ENCODE peak calls at places on chromosomes 7 and 10, in eight cellular contexts. O is ovary, T is HCT116, J is lower leg skin, K is astrocyte, Q is GM23338, R is H1, C is astrocyte of the spinal cord. I is an unnamed sample.

GRCh38 chr10:92691591-92692084 is 1.9 kb downstream of the HHEX start:
- DNase-seq in O (no peak), T (no peak), J (peak), K (no peak), Q (peak), R (no peak), C (no peak), I (no peak)

GRCh38 chr7:86600506-86601290 is 43.0 kb upstream of the GRM3 start:
- DNase-seq in O (no peak), T (no peak), J (no peak), K (no peak), Q (peak), R (no peak), C (no peak), I (no peak)

GRCh38 chr7:105126436-105126975 is 112.5 kb downstream of the KMT2E start:
- DNase-seq in O (no peak), T (no peak), J (no peak), K (peak), Q (no peak), R (no peak), C (no peak), I (no peak)

GRCh38 chr7:139224219-139224618 is 6.8 kb upstream of the UBN2 start:
- DNase-seq in O (no peak), T (no peak), J (no peak), K (no peak), Q (no peak), R (no peak), C (no peak), I (no peak)

GRCh38 chr7:54757711-54758110 is 1.3 kb downstream of the SEC61G start:
- DNase-seq in O (no peak), T (no peak), J (no peak), K (no peak), Q (no peak), R (no peak), C (no peak), I (no peak)

GRCh38 chr7:122975341-122975740 is 20.2 kb downstream of the TAS2R16 start:
- DNase-seq in O (no peak), T (peak), J (no peak), K (peak), Q (no peak), R (no peak), C (peak), I (peak)

GRCh38 chr7:20441346-20441745 is 110.6 kb downstream of the ITGB8 start:
- DNase-seq in O (no peak), T (no peak), J (no peak), K (no peak), Q (no peak), R (no peak), C (no peak), I (no peak)

GRCh38 chr7:194996-195829 is 2.8 kb downstream of the FAM20C start:
- DNase-seq in O (no peak), T (no peak), J (no peak), K (peak), Q (no peak), R (no peak), C (no peak), I (no peak)

GRCh38 chr10:17123062-17123661 is 6.4 kb downstream of the CUBN start:
- DNase-seq in O (no peak), T (no peak), J (no peak), K (peak), Q (no peak), R (no peak), C (peak), I (peak)

DNA sequence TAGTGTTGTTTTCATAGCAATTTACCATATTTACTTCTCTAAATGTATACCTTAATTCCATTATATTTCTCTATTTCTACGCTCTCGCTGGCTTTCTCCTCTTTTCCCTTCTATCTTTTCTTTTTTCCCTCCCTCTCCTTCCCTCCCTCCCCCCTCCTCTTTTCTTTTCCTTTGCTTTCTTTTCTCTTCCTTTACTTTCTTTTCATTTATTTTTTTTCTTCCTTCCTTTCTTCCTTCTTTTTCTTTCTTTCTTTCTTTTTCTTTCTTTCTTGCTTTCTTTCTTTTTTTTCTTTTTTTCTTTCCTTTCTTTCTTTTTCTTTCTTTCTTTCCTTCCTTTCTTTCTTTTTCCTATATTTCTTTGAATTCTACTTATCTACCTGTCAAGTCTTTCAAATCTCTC is 533.0 kb upstream of the POT1 start:
- DNase-seq in O (no peak), T (no peak), J (no peak), K (no peak), Q (no peak), R (no peak), C (no peak), I (no peak)
- TF ChIP-seq CTCF in O (no peak), T (no peak), J (no peak), K (no peak), Q (no peak), R (no peak), C (no peak), I (no peak)

GRCh38 chr10:100537475-100537874 is 1.7 kb downstream of the HIF1AN start:
- DNase-seq in O (no peak), T (no peak), J (peak), K (no peak), Q (no peak), R (no peak), C (no peak), I (no peak)
- H3K4me3 ChIP-seq in O (no peak), T (no peak), J (no peak), K (no peak), Q (no peak), R (no peak), C (no peak), I (no peak)

DNA sequence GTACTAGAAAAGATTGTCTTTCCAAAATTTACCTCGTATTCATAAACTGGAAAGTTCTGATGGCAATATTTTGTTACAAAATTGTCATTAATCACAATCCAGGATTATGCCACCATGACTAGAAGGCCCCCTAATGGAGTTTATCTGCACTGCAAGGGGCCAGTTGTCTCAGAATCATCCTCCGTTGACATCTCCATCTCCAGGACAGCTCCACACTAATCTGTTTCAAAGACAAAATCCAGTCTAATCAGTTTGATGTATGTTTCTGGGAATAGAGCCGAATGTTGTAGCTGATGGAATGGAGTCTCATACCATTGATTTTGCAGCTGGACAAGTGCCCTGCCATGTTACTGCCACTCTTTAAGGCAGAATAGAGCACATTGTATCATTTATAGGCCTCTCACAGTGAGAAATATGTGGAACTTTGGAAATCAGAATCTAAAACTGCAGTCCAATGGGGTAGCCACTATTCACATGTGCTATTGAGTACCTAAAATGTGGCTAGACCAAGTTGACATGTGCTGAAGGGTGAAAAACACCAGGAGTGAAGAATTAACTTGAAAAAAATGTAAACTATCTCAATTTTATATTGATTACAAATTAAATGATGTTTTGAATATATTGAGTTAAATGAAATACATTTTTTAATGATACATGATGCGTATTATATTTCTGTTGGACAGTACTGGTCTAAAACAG is 38.3 kb upstream of the TOMM7 start:
- DNase-seq in O (no peak), T (no peak), J (no peak), K (no peak), Q (peak), R (no peak), C (no peak), I (no peak)
- TF ChIP-seq CTCF in O (no peak), T (peak), J (no peak), K (peak), Q (peak), R (peak), C (no peak), I (no peak)

GRCh38 chr10:22849077-22849810 is 78.6 kb upstream of the ARMC3 start:
- DNase-seq in O (peak), T (no peak), J (peak), K (peak), Q (no peak), R (no peak), C (peak), I (peak)
- H3K4me3 ChIP-seq in O (no peak), T (no peak), J (no peak), K (no peak), Q (no peak), R (no peak), C (no peak), I (no peak)

DNA sequence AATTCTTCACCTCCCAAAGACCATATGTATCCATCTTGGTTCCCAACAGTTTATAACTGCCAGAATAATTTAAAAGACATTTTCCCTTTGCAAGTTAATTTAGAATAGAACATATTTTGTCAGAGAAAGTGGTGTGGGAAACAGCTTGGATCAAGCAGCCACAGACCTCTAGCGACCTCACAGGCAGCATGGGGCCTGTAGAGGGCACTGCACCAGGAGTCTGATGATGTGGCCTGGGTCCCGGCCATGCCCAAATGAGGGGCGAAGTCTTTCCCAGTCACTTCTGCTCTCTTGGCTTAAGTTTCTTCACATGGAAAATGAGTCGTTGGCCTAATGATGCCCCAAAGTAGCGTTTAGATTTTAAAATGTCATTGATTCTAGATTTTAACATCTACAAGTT is 243.2 kb downstream of the SDK1 start:
- DNase-seq in O (no peak), T (no peak), J (no peak), K (no peak), Q (peak), R (peak), C (no peak), I (no peak)
- TF ChIP-seq CTCF in O (no peak), T (no peak), J (no peak), K (no peak), Q (peak), R (peak), C (no peak), I (no peak)

GRCh38 chr7:17302575-17303142 is 4.2 kb downstream of the AHR start:
- DNase-seq in O (no peak), T (no peak), J (no peak), K (no peak), Q (peak), R (no peak), C (peak), I (peak)
- H3K4me3 ChIP-seq in O (no peak), T (no peak), J (no peak), K (no peak), Q (no peak), R (no peak), C (peak), I (peak)

DNA sequence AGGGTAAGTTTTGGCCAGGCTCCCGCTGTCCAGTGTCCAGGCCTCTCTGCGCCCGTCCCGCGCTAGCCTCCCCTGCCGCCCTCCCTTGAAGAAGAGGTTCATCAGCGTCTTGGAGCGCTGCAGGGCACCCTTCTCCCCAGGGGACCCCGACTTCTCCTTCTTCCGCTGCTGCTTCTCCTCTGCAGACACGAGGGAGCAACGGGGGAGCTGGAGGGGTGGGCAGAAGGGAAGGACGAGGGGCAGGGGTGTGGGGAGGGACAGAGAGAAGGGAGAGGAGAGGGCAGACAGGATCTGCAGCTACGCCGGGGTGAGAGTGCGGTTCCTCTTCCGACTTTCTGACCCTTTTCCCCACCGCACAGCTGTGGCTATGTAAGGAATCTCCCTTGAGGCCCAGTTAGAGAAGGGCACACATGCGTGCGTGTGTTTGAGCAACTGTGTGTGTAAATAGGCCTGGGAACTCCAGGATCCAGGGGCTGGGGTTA is 12.8 kb downstream of the PDZD7 start:
- DNase-seq in O (no peak), T (no peak), J (no peak), K (no peak), Q (peak), R (no peak), C (no peak), I (no peak)
- TF ChIP-seq CTCF in O (no peak), T (no peak), J (no peak), K (no peak), Q (no peak), R (no peak), C (no peak), I (no peak)

GRCh38 chr10:32148864-32149256 is 92.6 kb upstream of the KIF5B start:
- DNase-seq in O (no peak), T (no peak), J (no peak), K (no peak), Q (no peak), R (no peak), C (no peak), I (no peak)
- H3K4me3 ChIP-seq in O (no peak), T (no peak), J (no peak), K (peak), Q (no peak), R (no peak), C (no peak), I (no peak)

GRCh38 chr10:119306964-119307363 is 99.6 kb downstream of the GRK5 start:
- DNase-seq in O (no peak), T (no peak), J (no peak), K (peak), Q (no peak), R (no peak), C (no peak), I (peak)

GRCh38 chr10:119308089-119308488 is 100.7 kb downstream of the GRK5 start:
- DNase-seq in O (no peak), T (no peak), J (no peak), K (no peak), Q (no peak), R (no peak), C (no peak), I (no peak)

GRCh38 chr10:119305860-119306513 is 98.6 kb downstream of the GRK5 start:
- DNase-seq in O (peak), T (peak), J (peak), K (peak), Q (no peak), R (no peak), C (peak), I (peak)

GRCh38 chr10:119304541-119304940 is 97.2 kb downstream of the GRK5 start:
- DNase-seq in O (no peak), T (no peak), J (no peak), K (no peak), Q (no peak), R (no peak), C (no peak), I (no peak)

DNA sequence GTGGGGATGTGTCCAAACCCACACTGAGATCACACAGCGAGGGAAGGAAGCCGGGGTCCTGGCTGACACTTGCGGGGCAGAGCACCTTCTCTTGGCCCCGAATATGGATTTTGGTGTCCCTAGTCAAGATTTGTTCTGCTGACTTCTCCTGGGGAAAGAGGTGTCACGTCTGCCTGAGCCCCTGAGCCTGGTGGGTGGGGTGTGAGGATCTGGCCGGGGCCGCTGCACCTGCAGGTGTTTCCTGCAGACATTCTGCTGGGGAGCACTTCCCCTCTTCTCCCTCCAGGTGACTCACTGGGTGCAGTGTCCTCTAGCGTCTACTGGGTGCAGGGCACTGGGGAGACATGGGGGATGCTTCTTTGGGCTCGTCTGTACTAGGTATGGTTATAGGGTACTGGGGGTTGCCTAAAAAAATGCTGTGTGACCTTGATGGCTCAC is 99.2 kb downstream of the GRK5 start:
- DNase-seq in O (no peak), T (no peak), J (no peak), K (peak), Q (no peak), R (no peak), C (no peak), I (peak)
- TF ChIP-seq CTCF in O (no peak), T (no peak), J (no peak), K (no peak), Q (peak), R (peak), C (peak), I (peak)

I was measured in epithelial cell of esophagus.